ENCODE peak calls at places on chromosomes 2 and 18, in four cellular contexts. One of them, this sample, is unnamed.

GRCh38 chr18:78518805-78519204 is 460.8 kb upstream of the SALL3 start:
- DNase-seq in fibroblast of villous mesenchyme: no peak
- DNase-seq in MCF 10A: no peak
- DNase-seq in HCT116: no peak
- DNase-seq in this sample: no peak

GRCh38 chr2:44793322-44793870 is 148.1 kb upstream of the SIX3 start:
- DNase-seq in fibroblast of villous mesenchyme: peak; percentile 49
- DNase-seq in HCT116: no peak
- DNase-seq in MCF 10A: peak; percentile 46
- DNase-seq in this sample: peak; percentile 52

GRCh38 chr2:233674314-233674713 is 2.6 kb downstream of the UGT1A9 start:
- DNase-seq in MCF 10A: no peak
- DNase-seq in HCT116: no peak
- DNase-seq in fibroblast of villous mesenchyme: no peak
- DNase-seq in this sample: no peak

GRCh38 chr2:222615320-222615719 is 40.6 kb downstream of the FARSB start:
- DNase-seq in HCT116: no peak
- DNase-seq in MCF 10A: no peak
- DNase-seq in fibroblast of villous mesenchyme: no peak
- DNase-seq in this sample: no peak

GRCh38 chr18:29608982-29609381 is 1432.1 kb upstream of the CDH2 start:
- DNase-seq in fibroblast of villous mesenchyme: no peak
- DNase-seq in MCF 10A: no peak
- DNase-seq in HCT116: no peak
- DNase-seq in this sample: no peak

GRCh38 chr18:24922491-24922890 is 429.5 kb downstream of the ZNF521 start:
- DNase-seq in HCT116: no peak
- DNase-seq in fibroblast of villous mesenchyme: no peak
- DNase-seq in MCF 10A: no peak
- DNase-seq in this sample: no peak

GRCh38 chr2:215605214-215605613 is 169.3 kb upstream of the FN1 start:
- DNase-seq in HCT116: no peak
- DNase-seq in MCF 10A: no peak
- DNase-seq in fibroblast of villous mesenchyme: no peak
- DNase-seq in this sample: no peak

GRCh38 chr2:205698556-205699282 is 16.4 kb downstream of the NRP2 start:
- DNase-seq in MCF 10A: no peak
- DNase-seq in fibroblast of villous mesenchyme: no peak
- DNase-seq in HCT116: no peak
- DNase-seq in this sample: no peak

GRCh38 chr2:179884193-179884592 is 22.8 kb upstream of the ZNF385B start:
- DNase-seq in HCT116: no peak
- DNase-seq in fibroblast of villous mesenchyme: no peak
- DNase-seq in MCF 10A: no peak
- DNase-seq in this sample: no peak

GRCh38 chr2:101264360-101264939 is 11.8 kb downstream of the CNOT11 start:
- DNase-seq in MCF 10A: no peak
- DNase-seq in HCT116: no peak
- DNase-seq in fibroblast of villous mesenchyme: no peak
- DNase-seq in this sample: no peak

GRCh38 chr2:63465633-63466032 is 122.6 kb downstream of the WDPCP start:
- DNase-seq in HCT116: no peak
- DNase-seq in MCF 10A: no peak
- DNase-seq in fibroblast of villous mesenchyme: peak; percentile 8
- DNase-seq in this sample: peak; percentile 45

GRCh38 chr2:236662231-236663160 is 92.9 kb downstream of the ACKR3 start:
- DNase-seq in HCT116: no peak
- DNase-seq in fibroblast of villous mesenchyme: peak; percentile 45
- DNase-seq in MCF 10A: peak; percentile 62
- DNase-seq in this sample: no peak

GRCh38 chr2:167264380-167264779 is 376.1 kb downstream of the XIRP2 start:
- DNase-seq in fibroblast of villous mesenchyme: no peak
- DNase-seq in HCT116: no peak
- DNase-seq in MCF 10A: peak; percentile 35
- DNase-seq in this sample: peak; percentile 47

GRCh38 chr2:237686659-237687136 is 59.3 kb downstream of the LRRFIP1 start:
- DNase-seq in HCT116: no peak
- DNase-seq in MCF 10A: no peak
- DNase-seq in fibroblast of villous mesenchyme: no peak
- DNase-seq in this sample: peak; percentile 45

GRCh38 chr2:204881519-204882111 is 336.3 kb downstream of the PARD3B start:
- DNase-seq in fibroblast of villous mesenchyme: no peak
- DNase-seq in MCF 10A: no peak
- DNase-seq in HCT116: no peak
- DNase-seq in this sample: no peak

GRCh38 chr2:105977212-105977611 is 216.9 kb downstream of the UXS1 start:
- DNase-seq in HCT116: peak; percentile 77
- DNase-seq in fibroblast of villous mesenchyme: peak; percentile 34
- DNase-seq in MCF 10A: peak; percentile 46
- DNase-seq in this sample: peak; percentile 78

GRCh38 chr2:232438951-232439757 is 16.8 kb upstream of the ALPI start:
- DNase-seq in MCF 10A: peak; percentile 43
- DNase-seq in fibroblast of villous mesenchyme: no peak
- DNase-seq in HCT116: no peak
- DNase-seq in this sample: no peak

GRCh38 chr2:64344999-64345576 is 108.9 kb upstream of the LGALSL start:
- DNase-seq in HCT116: no peak
- DNase-seq in MCF 10A: no peak
- DNase-seq in fibroblast of villous mesenchyme: no peak
- DNase-seq in this sample: no peak

GRCh38 chr18:44582432-44582831 is 98.3 kb upstream of the SETBP1 start:
- DNase-seq in MCF 10A: no peak
- DNase-seq in HCT116: no peak
- DNase-seq in fibroblast of villous mesenchyme: no peak
- DNase-seq in this sample: no peak

GRCh38 chr2:38602136-38602731 is 494 bp downstream of the HNRNPLL start:
- DNase-seq in HCT116: no peak
- DNase-seq in fibroblast of villous mesenchyme: no peak
- DNase-seq in MCF 10A: peak; percentile 33
- DNase-seq in this sample: no peak

GRCh38 chr2:38603402-38604265 is 906 bp upstream of the HNRNPLL start:
- DNase-seq in MCF 10A: peak; percentile 78
- DNase-seq in HCT116: peak; percentile 62
- DNase-seq in fibroblast of villous mesenchyme: peak; percentile 71
- DNase-seq in this sample: peak; percentile 91

GRCh38 chr2:38601061-38601460 is 1.7 kb downstream of the HNRNPLL start:
- DNase-seq in MCF 10A: peak; percentile 13
- DNase-seq in HCT116: no peak
- DNase-seq in fibroblast of villous mesenchyme: no peak
- DNase-seq in this sample: peak; percentile 39

GRCh38 chr2:38601463-38602135 is 1.1 kb downstream of the HNRNPLL start:
- DNase-seq in MCF 10A: peak; percentile 43
- DNase-seq in HCT116: no peak
- DNase-seq in fibroblast of villous mesenchyme: peak; percentile 51
- DNase-seq in this sample: peak; percentile 58

DNA sequence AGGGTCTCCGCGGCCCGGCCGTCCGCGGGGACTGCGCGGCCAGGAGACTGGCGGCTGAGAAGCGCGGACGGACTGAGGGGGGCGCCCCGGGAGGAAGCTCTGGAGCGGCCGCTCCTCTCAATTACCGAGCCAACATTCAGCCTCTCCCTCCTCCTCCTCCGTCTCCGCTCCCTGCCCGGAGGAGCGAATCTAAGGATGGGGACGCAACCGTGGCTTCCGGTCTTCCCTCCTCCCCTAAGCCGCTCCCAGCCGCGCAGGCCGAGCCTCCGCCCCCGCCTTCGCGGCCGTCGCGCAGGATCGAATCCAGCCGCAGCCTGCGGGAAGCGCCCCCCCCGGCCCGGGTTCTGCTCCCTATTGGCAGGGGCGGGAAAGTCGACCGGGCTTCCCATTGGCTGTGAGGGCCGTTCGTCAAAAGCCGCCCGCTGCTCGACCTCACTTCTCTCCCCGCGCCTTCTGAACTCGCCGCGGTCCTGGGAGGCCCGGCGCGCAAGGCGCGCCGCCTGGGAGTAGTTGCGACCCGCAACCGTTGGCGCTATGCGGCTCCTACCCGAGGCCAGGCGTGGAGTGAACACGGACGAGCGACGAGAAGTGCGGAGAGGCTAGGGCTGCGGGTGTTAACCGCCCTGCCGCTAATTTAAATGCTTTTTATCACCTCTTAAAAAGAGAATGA is at the start of gene HNRNPLL:
- DNase-seq in HCT116: peak; percentile 91
- DNase-seq in fibroblast of villous mesenchyme: peak; percentile 99
- DNase-seq in MCF 10A: peak; percentile 98
- DNase-seq in this sample: peak; percentile 99
- TF ChIP-seq CTCF in HCT116: no peak
- TF ChIP-seq CTCF in fibroblast of villous mesenchyme: no peak
- TF ChIP-seq CTCF in MCF 10A: no peak
- TF ChIP-seq CTCF in this sample: no peak

GRCh38 chr2:26033769-26034596 is at the start of gene RAB10:
- DNase-seq in MCF 10A: peak; percentile 99
- DNase-seq in fibroblast of villous mesenchyme: peak; percentile 99
- DNase-seq in HCT116: peak; percentile 98
- DNase-seq in this sample: peak; percentile 99

GRCh38 chr2:26034597-26035067 is 748 bp downstream of the RAB10 start:
- DNase-seq in HCT116: no peak
- DNase-seq in MCF 10A: peak; percentile 35
- DNase-seq in fibroblast of villous mesenchyme: peak; percentile 49
- DNase-seq in this sample: no peak

GRCh38 chr2:26039603-26040367 is 5.9 kb downstream of the RAB10 start:
- DNase-seq in HCT116: no peak
- DNase-seq in MCF 10A: no peak
- DNase-seq in fibroblast of villous mesenchyme: no peak
- DNase-seq in this sample: no peak

GRCh38 chr2:26033270-26033768 is 565 bp upstream of the RAB10 start:
- DNase-seq in MCF 10A: peak; percentile 88
- DNase-seq in fibroblast of villous mesenchyme: peak; percentile 88
- DNase-seq in HCT116: peak; percentile 71
- DNase-seq in this sample: peak; percentile 89

DNA sequence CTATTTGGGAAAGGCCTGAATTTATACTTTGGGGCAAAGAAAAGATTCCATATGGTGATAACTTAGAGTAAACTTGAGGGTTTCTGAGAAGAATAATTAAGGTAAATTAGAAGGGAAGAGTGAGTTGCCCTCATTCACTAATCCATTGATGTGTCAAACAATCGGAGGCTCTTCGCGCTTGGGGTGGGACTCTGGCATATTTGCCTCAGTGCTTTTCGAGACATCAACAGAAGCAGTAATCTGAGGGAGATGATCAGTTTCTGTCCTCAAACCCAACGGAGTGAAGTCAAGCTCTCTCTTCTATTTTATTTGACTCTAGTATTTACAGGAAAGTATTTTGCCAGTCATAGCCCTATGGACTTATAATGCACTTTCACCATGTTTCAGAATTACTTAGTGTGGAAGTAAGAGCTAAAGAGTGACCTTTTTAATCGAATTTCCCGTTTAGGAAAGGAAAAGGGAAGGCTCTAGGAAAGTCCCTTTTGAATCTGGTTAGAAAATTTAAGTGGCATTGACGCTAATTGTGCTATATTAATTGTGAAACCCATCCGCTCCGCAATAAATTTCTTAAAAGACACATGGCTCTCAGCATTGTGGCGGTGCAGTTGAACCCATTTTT is 1.3 kb downstream of the RAB10 start:
- DNase-seq in MCF 10A: no peak
- DNase-seq in fibroblast of villous mesenchyme: no peak
- DNase-seq in HCT116: no peak
- DNase-seq in this sample: no peak
- TF ChIP-seq CTCF in MCF 10A: no peak
- TF ChIP-seq CTCF in fibroblast of villous mesenchyme: no peak
- TF ChIP-seq CTCF in HCT116: no peak
- TF ChIP-seq CTCF in this sample: no peak

GRCh38 chr2:60481257-60481656 is 72.2 kb downstream of the BCL11A start:
- DNase-seq in fibroblast of villous mesenchyme: no peak
- DNase-seq in MCF 10A: no peak
- DNase-seq in HCT116: no peak
- DNase-seq in this sample: no peak

GRCh38 chr2:60478660-60479059 is 74.8 kb downstream of the BCL11A start:
- DNase-seq in HCT116: no peak
- DNase-seq in fibroblast of villous mesenchyme: no peak
- DNase-seq in MCF 10A: no peak
- DNase-seq in this sample: no peak

GRCh38 chr2:60480089-60480773 is 73.2 kb downstream of the BCL11A start:
- DNase-seq in HCT116: no peak
- DNase-seq in fibroblast of villous mesenchyme: no peak
- DNase-seq in MCF 10A: no peak
- DNase-seq in this sample: no peak

GRCh38 chr2:60476206-60476946 is 77.1 kb downstream of the BCL11A start:
- DNase-seq in fibroblast of villous mesenchyme: no peak
- DNase-seq in MCF 10A: no peak
- DNase-seq in HCT116: no peak
- DNase-seq in this sample: no peak

DNA sequence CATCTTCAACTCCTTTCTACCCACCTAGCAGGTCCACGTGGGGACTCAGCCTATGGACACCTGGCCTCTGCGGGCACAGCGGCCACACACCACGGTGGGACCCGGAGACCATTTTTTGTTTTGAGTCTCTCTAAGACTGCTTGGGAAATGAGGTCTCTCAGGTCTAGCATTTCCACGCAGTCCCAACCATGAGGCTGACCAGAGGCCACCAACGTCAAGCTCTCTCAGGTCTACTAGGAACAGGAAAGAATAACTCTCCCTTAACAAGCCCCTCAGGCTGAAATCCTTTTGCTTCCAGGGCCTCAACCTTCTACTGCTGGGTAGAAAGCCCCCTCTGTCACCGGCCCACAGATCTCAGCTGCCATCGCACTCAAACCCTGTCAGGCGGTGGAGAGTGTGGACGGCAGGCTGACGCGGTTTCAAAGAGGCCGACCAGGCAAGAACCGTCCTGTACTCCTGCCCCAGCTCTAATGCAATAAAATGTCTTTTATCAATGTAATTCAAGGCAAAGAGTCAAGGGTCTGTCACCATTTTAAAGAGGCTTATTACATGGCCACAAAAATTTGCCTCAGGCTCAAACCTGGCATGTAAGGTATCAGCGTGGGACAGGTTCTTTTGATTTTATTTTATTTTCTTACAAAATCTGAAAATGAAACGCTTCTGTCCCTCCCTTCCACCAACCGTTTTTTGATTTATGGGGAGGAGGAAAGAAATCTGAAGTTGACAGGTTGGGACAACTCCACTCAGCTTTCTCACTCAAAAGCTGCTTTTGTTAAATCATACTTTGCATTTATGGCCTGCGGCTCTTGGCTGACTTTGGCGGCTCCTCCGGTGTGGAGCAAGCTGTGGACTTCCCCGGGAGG is 74.0 kb downstream of the BCL11A start:
- DNase-seq in HCT116: no peak
- DNase-seq in fibroblast of villous mesenchyme: no peak
- DNase-seq in MCF 10A: peak; percentile 30
- DNase-seq in this sample: no peak
- TF ChIP-seq CTCF in HCT116: no peak
- TF ChIP-seq CTCF in fibroblast of villous mesenchyme: no peak
- TF ChIP-seq CTCF in MCF 10A: no peak
- TF ChIP-seq CTCF in this sample: no peak

GRCh38 chr2:119489232-119489952 is 34.9 kb downstream of the SCTR start:
- DNase-seq in MCF 10A: no peak
- DNase-seq in fibroblast of villous mesenchyme: no peak
- DNase-seq in HCT116: no peak
- DNase-seq in this sample: no peak

GRCh38 chr2:119490106-119490505 is 34.2 kb downstream of the SCTR start:
- DNase-seq in HCT116: no peak
- DNase-seq in MCF 10A: no peak
- DNase-seq in fibroblast of villous mesenchyme: no peak
- DNase-seq in this sample: no peak

GRCh38 chr2:119486886-119487285 is 37.4 kb downstream of the SCTR start:
- DNase-seq in fibroblast of villous mesenchyme: no peak
- DNase-seq in HCT116: no peak
- DNase-seq in MCF 10A: peak; percentile 37
- DNase-seq in this sample: peak; percentile 86

GRCh38 chr2:119487434-119488244 is 36.6 kb downstream of the SCTR start:
- DNase-seq in HCT116: no peak
- DNase-seq in MCF 10A: no peak
- DNase-seq in fibroblast of villous mesenchyme: no peak
- DNase-seq in this sample: no peak

GRCh38 chr2:119488245-119489182 is 35.8 kb downstream of the SCTR start:
- DNase-seq in fibroblast of villous mesenchyme: no peak
- DNase-seq in MCF 10A: no peak
- DNase-seq in HCT116: no peak
- DNase-seq in this sample: no peak
- TF ChIP-seq CTCF in fibroblast of villous mesenchyme: no peak
- TF ChIP-seq CTCF in MCF 10A: no peak
- TF ChIP-seq CTCF in HCT116: peak; percentile 21
- TF ChIP-seq CTCF in this sample: no peak

This sample was measured in choroid plexus epithelial cell.